ENCODE peak calls at places on chromosomes 6 and 20, in six cellular contexts. Q, A, R, N, T and V are unnamed samples.

GRCh38 chr20:61575151-61575937 is 323.3 kb downstream of the CDH4 start:
- DNase-seq in Q (no peak), A (no peak), R (no peak), N (no peak), T (no peak), V (no peak)

GRCh38 chr6:42507901-42508300 is 55.9 kb upstream of the UBR2 start:
- DNase-seq in Q (no peak), A (no peak), R (no peak), N (no peak), T (no peak), V (no peak)

GRCh38 chr20:18692453-18692852 is 104.6 kb downstream of the DTD1 start:
- DNase-seq in Q (no peak), A (no peak), R (no peak), N (no peak), T (no peak), V (no peak)

GRCh38 chr6:20168668-20169633 is 43.3 kb downstream of the MBOAT1 start:
- DNase-seq in Q (no peak), A (no peak), R (no peak), N (no peak), T (no peak), V (no peak)

GRCh38 chr6:112027942-112028674 is 25.8 kb upstream of the CCN6 start:
- DNase-seq in Q (peak), A (no peak), R (no peak), N (no peak), T (no peak), V (no peak)

GRCh38 chr6:7561153-7561964 is 19.9 kb downstream of the DSP start:
- DNase-seq in Q (no peak), A (no peak), R (no peak), N (no peak), T (no peak), V (no peak)

GRCh38 chr20:46746972-46747371 is 37.5 kb downstream of the SLC2A10 start:
- DNase-seq in Q (no peak), A (no peak), R (no peak), N (no peak), T (no peak), V (no peak)

GRCh38 chr6:139373154-139373927 is 1.1 kb downstream of the CITED2 start:
- DNase-seq in Q (no peak), A (peak), R (peak), N (peak), T (peak), V (no peak)

GRCh38 chr20:53208110-53208908 is 236.2 kb downstream of the TSHZ2 start:
- DNase-seq in Q (no peak), A (peak), R (no peak), N (peak), T (peak), V (no peak)

GRCh38 chr20:53961527-53961926 is 108.9 kb downstream of the BCAS1 start:
- DNase-seq in Q (no peak), A (no peak), R (no peak), N (no peak), T (no peak), V (no peak)

GRCh38 chr6:52693777-52694176 is 22.9 kb downstream of the TMEM14A start:
- DNase-seq in Q (no peak), A (no peak), R (no peak), N (no peak), T (no peak), V (no peak)

GRCh38 chr6:112215901-112216300 is 38.5 kb downstream of the LAMA4 start:
- DNase-seq in Q (no peak), A (no peak), R (no peak), N (no peak), T (no peak), V (no peak)

GRCh38 chr20:36506253-36506652 is 35.1 kb upstream of the MYL9 start:
- DNase-seq in Q (no peak), A (no peak), R (no peak), N (no peak), T (no peak), V (no peak)

GRCh38 chr20:60117040-60117439 is 158.8 kb downstream of the CDH26 start:
- DNase-seq in Q (peak), A (no peak), R (no peak), N (no peak), T (no peak), V (no peak)

GRCh38 chr20:62174021-62174804 is 8.6 kb upstream of the MTG2 start:
- DNase-seq in Q (no peak), A (no peak), R (no peak), N (no peak), T (no peak), V (no peak)

GRCh38 chr6:41298785-41299498 is 12.5 kb upstream of the TREM1 start:
- DNase-seq in Q (no peak), A (no peak), R (no peak), N (no peak), T (no peak), V (no peak)

GRCh38 chr20:10672579-10673127 is 1.1 kb downstream of the JAG1 start:
- DNase-seq in Q (no peak), A (peak), R (peak), N (peak), T (peak), V (no peak)

GRCh38 chr20:2602046-2602735 is 50.2 kb upstream of the NOP56 start:
- DNase-seq in Q (no peak), A (no peak), R (no peak), N (no peak), T (no peak), V (no peak)

GRCh38 chr6:159693894-159694545 is 979 bp upstream of the SOD2 start:
- DNase-seq in Q (no peak), A (no peak), R (no peak), N (no peak), T (no peak), V (no peak)

GRCh38 chr6:164756142-164756541 is 553.3 kb downstream of the C6orf118 start:
- DNase-seq in Q (no peak), A (no peak), R (no peak), N (no peak), T (peak), V (no peak)

GRCh38 chr6:30763618-30764489 is 19.5 kb upstream of the IER3 start:
- DNase-seq in Q (no peak), A (no peak), R (no peak), N (peak), T (peak), V (no peak)
- TF ChIP-seq CTCF in Q (no peak), A (no peak), R (no peak), N (no peak), T (no peak), V (peak)

GRCh38 chr20:12928755-12929401 is 79.9 kb upstream of the SPTLC3 start:
- DNase-seq in Q (peak), A (no peak), R (no peak), N (no peak), T (no peak), V (no peak)
- TF ChIP-seq CTCF in Q (no peak), A (no peak), R (no peak), N (no peak), T (no peak), V (no peak)

GRCh38 chr20:51542033-51542893 is at the start of gene NFATC2:
- DNase-seq in Q (no peak), A (peak), R (no peak), N (peak), T (peak), V (no peak)
- TF ChIP-seq CTCF in Q (no peak), A (no peak), R (no peak), N (no peak), T (peak), V (no peak)

DNA sequence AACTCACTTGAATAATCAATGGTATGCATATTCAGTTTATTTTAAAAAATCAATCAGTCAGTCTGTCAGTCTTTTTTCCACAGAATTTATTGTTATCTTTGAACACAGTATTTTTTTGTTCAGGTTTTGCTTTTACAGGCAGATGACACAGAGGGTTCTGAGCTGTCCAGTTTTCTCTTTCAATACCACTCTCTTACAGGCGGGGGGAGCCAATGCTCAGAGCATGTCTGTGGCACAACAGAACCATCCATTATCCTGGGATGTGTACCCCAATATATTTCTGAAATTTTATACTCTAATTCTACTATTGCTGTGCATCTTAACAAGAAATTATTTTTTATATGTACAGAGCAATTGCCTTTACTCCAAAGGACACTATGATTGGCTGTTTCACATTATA is 21.2 kb downstream of the ROS1 start:
- DNase-seq in Q (no peak), A (no peak), R (no peak), N (no peak), T (peak), V (no peak)
- TF ChIP-seq CTCF in Q (peak), A (no peak), R (no peak), N (no peak), T (peak), V (peak)

GRCh38 chr6:38773338-38773737 is 58.2 kb downstream of the DNAH8 start:
- DNase-seq in Q (no peak), A (peak), R (no peak), N (peak), T (peak), V (no peak)
- TF ChIP-seq CTCF in Q (peak), A (peak), R (no peak), N (no peak), T (peak), V (peak)

GRCh38 chr20:25619514-25619913 is 4.3 kb downstream of the NANP start:
- DNase-seq in Q (no peak), A (no peak), R (no peak), N (no peak), T (no peak), V (no peak)
- TF ChIP-seq CTCF in Q (no peak), A (no peak), R (no peak), N (no peak), T (no peak), V (no peak)

DNA sequence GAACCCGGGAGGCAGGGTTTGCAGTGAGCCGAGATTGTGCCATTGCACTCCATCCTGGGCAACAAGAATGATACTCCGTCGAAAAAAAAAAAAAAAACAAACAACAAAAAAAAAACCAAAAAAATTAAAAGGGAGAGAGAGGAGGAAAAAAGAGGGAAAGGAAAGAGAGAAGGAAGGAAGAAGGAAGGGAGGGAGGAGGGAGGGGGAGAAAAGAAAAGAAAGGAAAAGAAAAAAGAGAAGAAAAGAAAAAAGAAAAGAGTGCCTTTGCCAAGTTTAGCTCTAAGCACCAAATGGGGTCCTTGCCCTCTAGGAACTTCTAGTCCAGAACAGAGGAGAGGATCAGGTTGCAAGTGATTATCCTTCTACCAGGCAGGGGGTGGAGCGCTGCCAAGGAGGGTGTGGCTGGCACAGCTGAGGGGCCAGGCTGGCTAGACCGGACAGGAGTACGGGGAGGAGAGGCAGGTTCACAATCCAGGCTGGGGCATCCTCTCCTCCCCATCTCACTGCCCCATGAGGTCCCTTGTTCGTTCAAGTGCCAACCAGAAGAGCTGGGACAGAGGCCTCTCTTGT is 19.1 kb downstream of the GNAS start:
- DNase-seq in Q (no peak), A (no peak), R (no peak), N (no peak), T (no peak), V (no peak)
- TF ChIP-seq CTCF in Q (no peak), A (no peak), R (no peak), N (no peak), T (no peak), V (no peak)

GRCh38 chr6:119536666-119537065 is 187.1 kb upstream of the MAN1A1 start:
- DNase-seq in Q (no peak), A (no peak), R (no peak), N (no peak), T (no peak), V (no peak)

GRCh38 chr6:119542037-119542436 is 192.5 kb upstream of the MAN1A1 start:
- DNase-seq in Q (no peak), A (no peak), R (no peak), N (no peak), T (no peak), V (no peak)

GRCh38 chr6:119541132-119541905 is 191.8 kb upstream of the MAN1A1 start:
- DNase-seq in Q (peak), A (no peak), R (no peak), N (no peak), T (no peak), V (peak)

GRCh38 chr6:119540417-119540816 is 190.9 kb upstream of the MAN1A1 start:
- DNase-seq in Q (no peak), A (no peak), R (no peak), N (no peak), T (no peak), V (no peak)

DNA sequence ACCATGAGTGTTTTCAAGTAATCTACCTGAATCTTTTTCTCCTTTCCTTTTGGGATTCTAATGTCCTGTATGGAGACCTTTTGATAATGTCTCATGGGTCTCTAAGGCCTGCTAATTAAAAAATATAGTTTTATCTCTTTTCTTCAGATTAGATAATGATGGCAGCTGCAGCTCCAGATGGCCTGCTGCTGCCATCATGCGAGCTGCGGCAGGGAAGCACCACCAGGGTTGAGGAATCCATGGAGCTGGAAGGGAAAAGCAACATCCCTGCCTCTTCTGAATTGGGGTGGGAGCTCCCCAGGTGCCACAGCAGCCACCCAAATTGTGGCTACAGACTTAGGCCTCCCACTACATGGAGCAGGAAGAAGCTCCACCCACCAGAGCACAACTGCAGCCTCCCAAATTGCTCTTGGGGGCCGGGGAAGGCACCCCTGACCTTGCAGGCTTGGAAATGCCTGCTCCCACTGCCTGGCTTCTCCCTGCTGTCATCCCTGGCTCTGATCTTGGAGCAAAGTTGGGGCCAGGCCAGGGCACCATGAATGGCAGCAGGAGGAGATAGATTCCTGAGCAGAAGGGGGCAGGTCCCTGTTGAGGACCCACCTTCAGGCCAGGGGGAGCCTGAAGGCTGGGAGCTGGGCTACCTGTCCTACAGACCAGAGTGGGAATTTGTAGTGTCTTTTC is 189.6 kb upstream of the MAN1A1 start:
- DNase-seq in Q (no peak), A (no peak), R (no peak), N (no peak), T (no peak), V (no peak)
- TF ChIP-seq CTCF in Q (no peak), A (no peak), R (no peak), N (no peak), T (no peak), V (no peak)

DNA sequence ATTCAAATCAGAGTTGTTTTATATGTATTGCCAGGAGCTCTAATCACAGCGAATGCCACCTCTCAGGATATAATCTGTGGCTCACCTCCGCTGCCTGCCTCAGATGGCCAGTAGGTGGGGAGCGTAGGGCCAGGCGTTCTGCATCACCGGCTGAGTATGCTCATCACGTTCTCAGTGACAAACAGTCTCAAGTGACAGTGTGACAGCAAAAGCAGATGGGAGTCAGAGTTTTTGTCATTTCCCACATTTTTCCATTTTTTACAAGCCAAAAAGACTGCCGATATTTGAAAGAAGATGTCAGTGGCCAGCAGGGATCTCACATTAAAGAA is 208.7 kb downstream of the ALDH8A1 start:
- DNase-seq in Q (no peak), A (peak), R (peak), N (peak), T (peak), V (no peak)
- TF ChIP-seq CTCF in Q (no peak), A (no peak), R (peak), N (peak), T (peak), V (no peak)